ENCODE peak calls at places on chromosomes 13 and 19, in four cellular contexts. D, N, V and L are unnamed samples.
A peak's percentile ranks its signal among the peaks of the same experiment; 100 is the strongest.

GRCh38 chr19:46995492-46995891 is 24.1 kb upstream of the NPAS1 start:
- DNase-seq in D (no peak), N (peak; percentile 18), V (no peak), L (no peak)

GRCh38 chr13:44276061-44276460 is 97.6 kb upstream of the SERP2 start:
- DNase-seq in D (no peak), N (no peak), V (no peak), L (no peak)

GRCh38 chr13:31320946-31321345 is 121.2 kb downstream of the B3GLCT start:
- DNase-seq in D (no peak), N (no peak), V (no peak), L (no peak)

GRCh38 chr19:16136185-16137067 is 7.1 kb upstream of the HSH2D start:
- DNase-seq in D (no peak), N (peak; percentile 32), V (no peak), L (no peak)

GRCh38 chr13:49439609-49440008 is 4.3 kb downstream of the CAB39L start:
- DNase-seq in D (no peak), N (no peak), V (no peak), L (no peak)

GRCh38 chr13:44155422-44156293 is 218.0 kb upstream of the SERP2 start:
- DNase-seq in D (peak; percentile 38), N (peak; percentile 37), V (peak; percentile 39), L (no peak)

GRCh38 chr19:9932835-9933234 is 3.5 kb downstream of the OLFM2 start:
- DNase-seq in D (no peak), N (no peak), V (no peak), L (no peak)

GRCh38 chr19:39740395-39740794 is 2.6 kb upstream of the CLC start:
- DNase-seq in D (no peak), N (no peak), V (no peak), L (no peak)

GRCh38 chr19:18940791-18941627 is at the start of gene HOMER3:
- DNase-seq in D (peak; percentile 79), N (peak; percentile 40), V (peak; percentile 38), L (peak; percentile 53)

GRCh38 chr13:62482351-62482750 is 1066.7 kb upstream of the PCDH20 start:
- DNase-seq in D (peak; percentile 3), N (peak; percentile 16), V (no peak), L (no peak)

GRCh38 chr13:76976488-76976887 is 15.4 kb upstream of the CLN5 start:
- DNase-seq in D (peak; percentile 62), N (no peak), V (no peak), L (no peak)

GRCh38 chr13:114249062-114249461 is 14.4 kb downstream of the CDC16 start:
- DNase-seq in D (no peak), N (no peak), V (no peak), L (no peak)

GRCh38 chr19:15469513-15470297 is 5.4 kb upstream of the RASAL3 start:
- DNase-seq in D (peak; percentile 41), N (no peak), V (no peak), L (no peak)

GRCh38 chr19:5927439-5927821 is 13.4 kb downstream of the CAPS start:
- DNase-seq in D (no peak), N (no peak), V (no peak), L (no peak)

GRCh38 chr19:58046856-58047255 is 12.2 kb upstream of the ZNF135 start:
- DNase-seq in D (no peak), N (no peak), V (no peak), L (no peak)

GRCh38 chr13:85666356-85666755 is 132.9 kb downstream of the SLITRK6 start:
- DNase-seq in D (no peak), N (no peak), V (no peak), L (no peak)

GRCh38 chr19:36115453-36116343 is at the start of gene TBCB:
- DNase-seq in D (no peak), N (peak; percentile 40), V (peak; percentile 16), L (no peak)

GRCh38 chr13:99516153-99516929 is 15.1 kb downstream of the TM9SF2 start:
- DNase-seq in D (no peak), N (no peak), V (no peak), L (no peak)

GRCh38 chr19:11435833-11436313 is 438 bp downstream of the PRKCSH start:
- DNase-seq in D (no peak), N (no peak), V (peak; percentile 36), L (no peak)

GRCh38 chr19:48900477-48901452 is 653 bp downstream of the NUCB1 start:
- DNase-seq in D (no peak), N (no peak), V (peak; percentile 55), L (no peak)

GRCh38 chr13:46121597-46122163 is 16.8 kb upstream of the CPB2 start:
- DNase-seq in D (no peak), N (no peak), V (no peak), L (no peak)

GRCh38 chr19:44800461-44800860 is 8.4 kb upstream of the BCAM start:
- DNase-seq in D (peak; percentile 86), N (peak; percentile 49), V (peak; percentile 63), L (peak; percentile 65)

GRCh38 chr13:20521388-20521787 is 4.3 kb downstream of the CRYL1 start:
- DNase-seq in D (no peak), N (no peak), V (no peak), L (no peak)

GRCh38 chr13:70457474-70457873 is 349.2 kb upstream of the KLHL1 start:
- DNase-seq in D (no peak), N (no peak), V (no peak), L (no peak)

GRCh38 chr19:56504581-56504980 is 3.1 kb upstream of the ZNF471 start:
- DNase-seq in D (no peak), N (no peak), V (peak; percentile 36), L (no peak)